ENCODE peak calls at places on chromosomes 6 and 20, in seven cellular contexts. F is amygdala; I is CD4-positive, alpha-beta memory T cell; Z is activated CD8-positive, alpha-beta memory T cell treated with anti-CD3 and anti-CD28 coated beads for 24 hours; X is renal cortical epithelial cell; W is AG10803; H is fibroblast of the aortic adventitia. C is an unnamed sample.
A peak's percentile ranks its signal among the peaks of the same experiment; 100 is the strongest.

GRCh38 chr6:33702345-33702977 is 9.0 kb downstream of the UQCC2 start:
- DNase-seq in F (no peak), I (peak; percentile 28), Z (no peak), X (peak; percentile 64), W (peak; percentile 69), H (peak; percentile 64), C (peak; percentile 23)

GRCh38 chr20:31920275-31920855 is 31.5 kb downstream of the PDRG1 start:
- DNase-seq in F (no peak), I (no peak), Z (no peak), X (no peak), W (no peak), H (no peak), C (no peak)

GRCh38 chr20:60359010-60359409 is 400.8 kb downstream of the CDH26 start:
- DNase-seq in F (no peak), I (no peak), Z (no peak), X (no peak), W (no peak), H (no peak), C (no peak)

GRCh38 chr20:47768016-47768953 is 17.0 kb downstream of the SULF2 start:
- DNase-seq in F (no peak), I (no peak), Z (no peak), X (no peak), W (no peak), H (no peak), C (peak; percentile 33)

GRCh38 chr6:44481056-44481455 is 93.5 kb downstream of the CDC5L start:
- DNase-seq in F (no peak), I (no peak), Z (no peak), X (no peak), W (no peak), H (no peak), C (no peak)

GRCh38 chr6:72382602-72383529 is 239.0 kb upstream of the KCNQ5 start:
- DNase-seq in F (no peak), I (no peak), Z (no peak), X (no peak), W (no peak), H (no peak), C (no peak)

GRCh38 chr20:36744764-36745191 is 1.1 kb downstream of the NDRG3 start:
- DNase-seq in F (no peak), I (no peak), Z (no peak), X (peak; percentile 9), W (peak; percentile 49), H (peak; percentile 61), C (no peak)

GRCh38 chr6:30752164-30752927 is 8.0 kb upstream of the IER3 start:
- DNase-seq in F (no peak), I (no peak), Z (no peak), X (peak; percentile 99), W (peak; percentile 100), H (peak; percentile 100), C (peak; percentile 100)

GRCh38 chr6:19669206-19669605 is 168.0 kb upstream of the ID4 start:
- DNase-seq in F (no peak), I (no peak), Z (no peak), X (no peak), W (peak; percentile 71), H (peak; percentile 85), C (peak; percentile 55)

GRCh38 chr6:150175611-150176151 is 32.8 kb downstream of the PPP1R14C start:
- DNase-seq in F (no peak), I (no peak), Z (no peak), X (peak; percentile 90), W (no peak), H (no peak), C (no peak)

C was measured in astrocyte.